ENCODE peak calls at places on chromosomes 16 and 17, in six cellular contexts. A is A549, I is transverse colon, Y is heart left ventricle, H is breast epithelium, G is stomach. U is an unnamed sample.

GRCh38 chr16:48332978-48333377 is 52.2 kb downstream of the SIAH1 start:
- DNase-seq in A (no peak), I (no peak), Y (no peak), H (no peak), G (no peak), U (no peak)

GRCh38 chr16:12719972-12720371 is 83.7 kb downstream of the CPPED1 start:
- DNase-seq in A (no peak), I (no peak), Y (no peak), H (no peak), G (no peak), U (no peak)

GRCh38 chr17:71975998-71976649 is 144.7 kb upstream of the SOX9 start:
- DNase-seq in A (peak), I (peak), Y (peak), H (peak), G (peak), U (peak)

GRCh38 chr17:50129303-50129945 is 536 bp downstream of the SAMD14 start:
- DNase-seq in A (no peak), I (no peak), Y (no peak), H (no peak), G (no peak), U (no peak)

GRCh38 chr16:85829751-85830445 is 30.4 kb downstream of the COX4I1 start:
- DNase-seq in A (no peak), I (peak), Y (peak), H (no peak), G (no peak), U (peak)

GRCh38 chr16:48538746-48539484 is 71.1 kb downstream of the N4BP1 start:
- DNase-seq in A (no peak), I (no peak), Y (no peak), H (no peak), G (no peak), U (no peak)

GRCh38 chr16:27775254-27775653 is 225.3 kb downstream of the KATNIP start:
- DNase-seq in A (no peak), I (no peak), Y (no peak), H (no peak), G (no peak), U (no peak)

GRCh38 chr16:68283840-68284595 is 19.7 kb downstream of the SLC7A6 start:
- DNase-seq in A (no peak), I (no peak), Y (no peak), H (no peak), G (no peak), U (no peak)

GRCh38 chr16:28183930-28184329 is 27.8 kb downstream of the XPO6 start:
- DNase-seq in A (no peak), I (no peak), Y (no peak), H (no peak), G (no peak), U (no peak)

GRCh38 chr17:27640790-27641189 is 9.8 kb downstream of the LGALS9 start:
- DNase-seq in A (no peak), I (no peak), Y (no peak), H (no peak), G (no peak), U (no peak)

GRCh38 chr17:61303334-61304096 is 96.1 kb upstream of the TBX2 start:
- DNase-seq in A (no peak), I (no peak), Y (no peak), H (no peak), G (no peak), U (no peak)

GRCh38 chr17:45313927-45314760 is 2.7 kb downstream of the MAP3K14 start:
- DNase-seq in A (no peak), I (no peak), Y (no peak), H (no peak), G (no peak), U (no peak)

GRCh38 chr17:4162775-4163498 is 19.9 kb downstream of the CYB5D2 start:
- DNase-seq in A (no peak), I (no peak), Y (no peak), H (no peak), G (no peak), U (no peak)

GRCh38 chr17:2111691-2112090 is 56.8 kb downstream of the HIC1 start:
- DNase-seq in A (no peak), I (no peak), Y (no peak), H (peak), G (peak), U (no peak)

GRCh38 chr17:56913000-56913866 is 616 bp downstream of the TRIM25 start:
- DNase-seq in A (no peak), I (no peak), Y (peak), H (no peak), G (no peak), U (peak)

GRCh38 chr16:27980919-27981670 is 82.4 kb downstream of the GSG1L start:
- DNase-seq in A (no peak), I (no peak), Y (no peak), H (no peak), G (no peak), U (no peak)

DNA sequence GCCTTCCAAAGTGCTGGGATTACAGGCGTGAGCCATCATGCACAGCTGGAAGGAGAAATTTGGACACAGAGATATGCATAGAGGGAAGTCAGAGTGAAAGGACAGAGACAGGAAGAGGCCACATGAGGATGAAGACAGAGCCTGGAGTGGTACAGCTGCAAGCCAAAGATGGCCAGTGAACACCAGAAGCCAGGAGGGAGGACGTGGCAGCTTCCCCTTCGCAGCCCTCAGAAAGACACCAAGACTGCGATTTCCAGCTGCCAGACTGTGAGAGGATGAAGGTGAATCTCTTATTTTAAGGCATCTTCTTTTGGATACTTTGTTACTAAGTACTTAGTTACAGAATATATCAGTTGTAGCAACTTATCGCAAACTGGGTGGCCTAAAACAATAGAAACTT is 60.5 kb upstream of the PLCG2 start:
- DNase-seq in A (no peak), I (no peak), Y (no peak), H (no peak), G (no peak), U (peak)
- TF ChIP-seq POLR2A in A (no peak), I (no peak), Y (no peak), H (no peak), G (no peak), U (no peak)

GRCh38 chr17:40317880-40318834 is 9.2 kb downstream of the RARA start:
- DNase-seq in A (peak), I (peak), Y (peak), H (peak), G (peak), U (peak)

GRCh38 chr17:40320771-40321501 is 12.0 kb downstream of the RARA start:
- DNase-seq in A (no peak), I (peak), Y (no peak), H (peak), G (no peak), U (no peak)

GRCh38 chr17:40319651-40320550 is 10.9 kb downstream of the RARA start:
- DNase-seq in A (no peak), I (peak), Y (no peak), H (peak), G (peak), U (no peak)

GRCh38 chr17:40317345-40317873 is 8.4 kb downstream of the RARA start:
- DNase-seq in A (peak), I (peak), Y (no peak), H (no peak), G (peak), U (peak)

DNA sequence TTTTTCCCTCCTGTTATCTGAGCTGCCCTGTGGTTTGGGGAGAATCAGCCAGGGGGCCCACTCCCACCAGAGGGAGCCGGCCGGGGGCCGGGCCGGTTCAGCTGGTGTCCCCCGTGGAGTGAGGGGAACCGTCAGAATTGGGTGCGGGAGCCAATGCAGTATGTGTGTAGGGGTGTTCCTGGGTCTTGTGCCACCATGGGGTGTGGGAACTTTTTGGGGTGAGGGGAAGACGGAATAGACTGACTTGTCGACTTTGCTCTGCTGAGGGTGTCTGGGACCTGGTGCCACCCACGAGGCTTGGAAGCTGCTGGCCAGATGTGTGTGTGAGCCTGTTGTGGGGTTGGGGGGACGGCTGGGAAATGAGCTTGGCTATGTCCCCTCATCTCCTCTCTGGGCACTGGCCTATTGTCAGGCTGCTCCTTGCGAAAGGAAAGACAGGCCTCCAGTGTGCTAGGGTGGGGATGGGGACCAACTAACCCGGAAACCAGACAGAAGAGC is 9.9 kb downstream of the RARA start:
- DNase-seq in A (no peak), I (no peak), Y (no peak), H (no peak), G (no peak), U (peak)
- TF ChIP-seq CTCF in A (no peak), I (no peak), Y (peak), H (no peak), G (no peak), U (no peak)

GRCh38 chr17:83092186-83092585 is 12.8 kb downstream of the METRNL start:
- DNase-seq in A (no peak), I (no peak), Y (no peak), H (no peak), G (no peak), U (no peak)
- H3K4me3 ChIP-seq in A (no peak), I (no peak), Y (no peak), H (peak), G (no peak), U (no peak)

GRCh38 chr16:75306102-75306762 is 54.8 kb upstream of the BCAR1 start:
- DNase-seq in A (peak), I (peak), Y (no peak), H (no peak), G (peak), U (peak)
- TF ChIP-seq POLR2A in A (no peak), I (peak), Y (no peak), H (no peak), G (no peak), U (peak)

DNA sequence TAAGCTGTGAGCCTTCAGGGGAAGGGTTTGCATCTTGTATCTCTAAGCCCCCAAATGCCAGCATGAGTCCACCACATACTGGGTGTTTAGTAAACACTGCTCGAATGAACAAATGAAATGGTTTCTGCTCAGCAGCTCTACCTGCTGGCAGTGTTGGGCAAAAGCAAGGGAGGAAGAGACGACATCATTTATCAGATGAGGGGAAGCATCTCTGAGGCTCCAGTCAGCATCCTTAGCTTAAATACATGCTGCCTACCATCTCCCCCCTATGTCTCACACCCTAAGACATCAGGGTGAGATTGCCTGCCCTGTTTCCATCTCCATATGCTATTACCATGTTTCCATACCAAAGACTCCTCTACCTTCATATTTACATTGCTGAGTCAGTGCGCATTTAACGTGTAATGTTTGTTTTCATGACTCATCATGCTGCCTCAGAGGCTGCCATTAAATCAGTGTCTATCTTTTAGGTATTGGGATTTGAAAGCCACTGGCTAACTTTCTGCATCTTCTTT is 379.8 kb downstream of the UTP18 start:
- DNase-seq in A (peak), I (no peak), Y (no peak), H (no peak), G (no peak), U (no peak)
- TF ChIP-seq CTCF in A (peak), I (no peak), Y (peak), H (no peak), G (no peak), U (no peak)

GRCh38 chr17:64964796-64965195 is 45.5 kb upstream of the LRRC37A3 start:
- DNase-seq in A (no peak), I (no peak), Y (no peak), H (no peak), G (no peak), U (no peak)

GRCh38 chr17:64972611-64973010 is 53.3 kb upstream of the LRRC37A3 start:
- DNase-seq in A (no peak), I (no peak), Y (no peak), H (no peak), G (no peak), U (no peak)

GRCh38 chr17:64974750-64975317 is 55.6 kb upstream of the LRRC37A3 start:
- DNase-seq in A (no peak), I (no peak), Y (no peak), H (no peak), G (no peak), U (no peak)

DNA sequence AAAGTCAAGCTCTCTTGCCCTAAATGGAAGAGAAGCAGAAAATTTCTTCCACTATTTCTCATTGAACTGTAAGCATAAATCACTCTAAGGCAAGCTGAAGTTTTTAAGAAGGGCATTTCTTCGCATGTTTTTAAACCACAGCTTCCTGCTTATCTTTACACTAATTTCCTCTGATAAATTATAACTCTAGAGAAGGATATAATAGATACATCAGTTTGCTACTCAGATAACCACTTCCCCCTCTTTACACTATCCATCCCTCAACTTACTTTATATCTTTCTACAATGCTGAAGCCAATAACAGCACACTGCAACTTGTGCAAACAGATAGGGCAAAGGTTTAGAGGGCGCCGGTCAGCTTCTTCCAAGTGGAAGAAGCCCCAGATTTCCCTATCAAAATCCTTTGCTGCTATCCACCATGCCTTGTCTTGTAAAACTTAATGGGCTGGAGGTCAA is 49.8 kb upstream of the LRRC37A3 start:
- DNase-seq in A (no peak), I (no peak), Y (no peak), H (no peak), G (no peak), U (no peak)
- H3K4me3 ChIP-seq in A (no peak), I (no peak), Y (no peak), H (no peak), G (no peak), U (no peak)

GRCh38 chr16:10736926-10737625 is 6.6 kb upstream of the NUBP1 start:
- DNase-seq in A (peak), I (peak), Y (no peak), H (peak), G (peak), U (no peak)
- TF ChIP-seq POLR2A in A (no peak), I (no peak), Y (no peak), H (no peak), G (no peak), U (no peak)

DNA sequence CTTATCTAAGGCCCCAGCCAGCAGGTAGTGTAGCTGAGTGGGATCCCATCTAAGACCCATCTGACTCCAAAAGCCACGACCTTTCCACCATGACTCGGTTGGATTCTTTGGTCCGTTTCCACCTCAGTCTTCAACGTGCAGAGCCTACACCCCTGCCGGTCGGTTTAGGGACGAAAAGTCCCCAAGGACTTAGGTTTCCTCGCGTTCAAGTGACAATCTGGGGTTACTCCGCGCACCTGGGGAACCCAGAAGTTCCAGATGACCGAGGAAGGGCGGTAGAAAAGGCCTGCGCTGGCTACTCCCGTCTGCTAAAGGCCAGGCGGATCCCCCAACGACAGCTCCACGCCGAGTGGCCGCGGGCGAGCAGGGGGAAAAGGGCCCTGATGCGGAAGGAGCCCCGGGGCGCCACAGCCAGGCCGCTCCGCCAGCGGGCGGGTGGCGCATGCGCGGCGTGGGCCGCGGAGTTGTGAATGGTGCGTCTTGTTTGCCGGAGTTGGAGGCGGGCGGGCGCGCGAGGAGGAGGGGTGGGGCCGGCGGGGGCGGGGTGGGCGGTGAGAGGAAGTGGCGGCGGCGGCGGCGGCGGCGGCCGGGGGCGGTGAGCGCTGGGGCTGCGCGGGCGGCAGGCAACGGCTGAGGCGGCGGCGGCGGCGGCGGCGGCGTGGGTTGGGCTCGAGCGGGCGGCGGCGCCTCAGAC is at the start of gene CBFB:
- DNase-seq in A (peak), I (peak), Y (peak), H (peak), G (peak), U (peak)
- TF ChIP-seq CTCF in A (no peak), I (no peak), Y (no peak), H (peak), G (no peak), U (no peak)

U was measured in right lobe of liver.